ENCODE peak calls at places on chromosomes 6 and 20, in six cellular contexts. T, A, J, X, P and W are unnamed samples. For H4K20me1, the result is how much of the 10 kb centered on the place peaks cover.

GRCh38 chr6:134512946-134513345 is 195.0 kb upstream of the SGK1 start:
- DNase-seq in A (peak), J (peak), X (no peak), T (no peak), P (no peak), W (peak)

GRCh38 chr6:46053034-46053933 is 37.6 kb upstream of the CLIC5 start:
- DNase-seq in J (no peak), X (no peak), A (no peak), T (no peak), P (no peak), W (no peak)

GRCh38 chr6:133241088-133241900 is at the start of gene EYA4:
- DNase-seq in P (peak), T (peak), J (no peak), X (peak), A (peak), W (peak)

GRCh38 chr20:53334861-53335260 is 258.8 kb downstream of the ZNF217 start:
- DNase-seq in X (no peak), T (no peak), P (no peak), J (no peak), A (no peak), W (no peak)

GRCh38 chr6:143707702-143708101 is 29.9 kb downstream of the PHACTR2 start:
- DNase-seq in A (no peak), P (no peak), J (no peak), T (no peak), X (no peak), W (no peak)

GRCh38 chr20:49620364-49621240 is 52.7 kb upstream of the PTGIS start:
- DNase-seq in P (no peak), J (no peak), X (no peak), A (no peak), T (no peak), W (no peak)

GRCh38 chr20:59082077-59082740 is 39.6 kb upstream of the PRELID3B start:
- DNase-seq in T (no peak), P (peak), A (peak), X (no peak), J (peak), W (peak)

GRCh38 chr6:142300758-142301251 is 1.0 kb upstream of the ADGRG6 start:
- DNase-seq in X (peak), P (no peak), T (no peak), A (peak), J (peak), W (peak)

GRCh38 chr20:39312107-39312506 is 350.0 kb downstream of the DHX35 start:
- DNase-seq in P (no peak), X (no peak), T (no peak), J (no peak), A (no peak), W (no peak)

GRCh38 chr20:36465109-36466080 is 75.9 kb upstream of the MYL9 start:
- DNase-seq in T (no peak), A (peak), X (peak), P (peak), J (peak), W (peak)

GRCh38 chr20:63223121-63223825 is 7.3 kb upstream of the YTHDF1 start:
- DNase-seq in P (peak), A (peak), T (peak), X (peak), J (no peak), W (peak)

GRCh38 chr20:1274485-1275313 is 8.6 kb downstream of the SNPH start:
- DNase-seq in T (peak), J (no peak), A (no peak), X (no peak), P (no peak), W (no peak)

GRCh38 chr20:33063271-33063670 is 9.6 kb downstream of the BPIFB3 start:
- DNase-seq in J (no peak), A (no peak), X (no peak), P (no peak), T (no peak), W (no peak)

GRCh38 chr6:12170351-12171079 is 119.6 kb upstream of the EDN1 start:
- DNase-seq in P (no peak), A (no peak), T (no peak), X (no peak), J (no peak), W (no peak)

GRCh38 chr20:1465470-1466210 is 1.0 kb downstream of the NSFL1C start:
- DNase-seq in P (peak), T (no peak), A (peak), X (no peak), J (no peak), W (peak)

GRCh38 chr6:145278163-145278807 is 457.0 kb downstream of the EPM2A start:
- DNase-seq in X (no peak), J (no peak), P (no peak), A (peak), T (no peak), W (no peak)

GRCh38 chr20:5180933-5181332 is 54.1 kb downstream of the CDS2 start:
- DNase-seq in T (no peak), X (no peak), P (no peak), J (no peak), A (no peak), W (no peak)

GRCh38 chr6:40320441-40320840 is 266.7 kb downstream of the LRFN2 start:
- DNase-seq in P (no peak), A (no peak), X (no peak), T (no peak), J (no peak), W (no peak)

GRCh38 chr6:23654745-23655144 is 471.3 kb upstream of the NRSN1 start:
- DNase-seq in X (no peak), J (no peak), P (no peak), A (no peak), T (no peak), W (no peak)

GRCh38 chr6:55496201-55496600 is 82.8 kb downstream of the HMGCLL1 start:
- DNase-seq in J (no peak), X (no peak), P (no peak), A (peak), T (no peak), W (no peak)

GRCh38 chr6:28943223-28943556 is 19.4 kb upstream of the TRIM27 start:
- DNase-seq in J (no peak), P (no peak), T (no peak), A (peak), X (no peak), W (no peak)

GRCh38 chr20:5844063-5844681 is 94.0 kb downstream of the SHLD1 start:
- DNase-seq in X (no peak), J (peak), T (no peak), P (no peak), A (peak), W (peak)

GRCh38 chr20:9035129-9035528 is 33.8 kb upstream of the PLCB4 start:
- DNase-seq in P (no peak), J (peak), X (no peak), A (peak), T (no peak), W (peak)

GRCh38 chr20:50924261-50924660 is 7.0 kb downstream of the ADNP start:
- DNase-seq in A (peak), X (no peak), J (no peak), P (no peak), T (no peak), W (no peak)
- H4K20me1 ChIP-seq in A (under half), X (under half), J (half or more), P (half or more), T (half or more), W (half or more)

GRCh38 chr6:21598662-21599061 is 5.1 kb downstream of the SOX4 start:
- DNase-seq in A (peak), T (no peak), X (no peak), J (no peak), P (peak), W (peak)

GRCh38 chr6:21597706-21598273 is 4.2 kb downstream of the SOX4 start:
- DNase-seq in T (peak), P (no peak), X (no peak), A (peak), J (no peak), W (peak)

GRCh38 chr6:21597243-21597682 is 3.7 kb downstream of the SOX4 start:
- DNase-seq in J (no peak), A (no peak), X (no peak), P (no peak), T (no peak), W (no peak)

GRCh38 chr6:21601341-21601740 is 7.8 kb downstream of the SOX4 start:
- DNase-seq in A (no peak), J (no peak), T (no peak), P (peak), X (no peak), W (no peak)

DNA sequence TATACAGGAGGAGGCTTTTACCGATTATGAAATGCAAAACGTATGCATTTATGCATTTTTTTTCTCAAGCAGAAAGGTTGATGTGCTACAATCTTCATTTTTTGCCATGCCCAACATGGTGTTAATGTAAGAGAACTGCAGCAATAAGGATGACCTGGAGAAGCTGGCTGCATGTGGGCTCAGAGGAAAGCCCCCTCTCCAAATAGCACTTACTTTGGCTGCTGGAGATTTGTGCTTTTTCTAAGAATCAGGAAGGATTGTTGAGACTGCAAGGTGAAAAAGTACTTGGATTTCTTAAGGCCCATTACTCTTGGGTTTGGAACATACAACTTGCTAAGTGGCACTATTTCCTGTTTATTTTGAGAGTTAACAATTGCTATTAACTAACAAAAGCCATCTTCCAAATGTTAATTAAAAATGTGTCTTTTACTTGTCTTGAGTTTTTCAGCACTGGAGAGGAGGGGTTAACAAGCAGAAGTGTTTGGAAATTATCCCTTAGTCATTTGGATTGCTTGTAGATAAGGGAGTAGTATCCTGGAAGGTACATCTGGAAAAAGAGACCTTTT is 5.6 kb downstream of the SOX4 start:
- DNase-seq in T (no peak), J (no peak), X (no peak), P (peak), A (no peak), W (no peak)
- H4K20me1 ChIP-seq in T (under half), J (under half), X (under half), P (under half), A (under half), W (under half)

GRCh38 chr6:43517503-43518357 is 841 bp downstream of the POLR1C start:
- DNase-seq in T (no peak), P (peak), A (peak), X (no peak), J (no peak), W (no peak)
- H4K20me1 ChIP-seq in T (under half), P (under half), A (under half), X (under half), J (under half), W (under half)

GRCh38 chr20:44952731-44953130 is 7.5 kb downstream of the TOMM34 start:
- DNase-seq in P (no peak), X (no peak), J (no peak), T (no peak), A (no peak), W (no peak)
- H4K20me1 ChIP-seq in P (under half), X (under half), J (under half), T (under half), A (under half), W (half or more)

DNA sequence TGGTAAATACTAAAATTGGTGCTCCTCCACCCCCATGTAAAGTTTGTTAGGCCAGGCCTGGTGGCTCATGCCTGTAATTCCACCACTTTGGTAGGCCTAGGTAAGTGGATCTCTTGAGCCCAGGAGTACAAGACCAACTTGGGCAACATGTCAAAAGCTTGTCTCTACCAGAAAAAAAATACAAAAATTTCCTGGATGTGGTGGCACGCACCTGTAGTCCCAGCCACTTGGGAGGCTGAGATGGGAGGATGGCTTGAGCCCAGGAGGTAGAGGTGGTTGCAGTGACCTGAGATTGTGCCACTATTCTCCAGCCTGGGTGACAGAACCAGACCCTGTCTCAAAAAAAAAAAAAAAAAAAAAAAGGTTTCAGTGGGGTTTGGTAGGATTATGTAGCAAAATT is 41.7 kb downstream of the ITCH start:
- DNase-seq in T (no peak), J (no peak), X (no peak), A (no peak), P (no peak), W (no peak)
- H4K20me1 ChIP-seq in T (half or more), J (under half), X (under half), A (under half), P (under half), W (under half)

GRCh38 chr6:13465734-13466133 is 21.7 kb downstream of the GFOD1 start:
- DNase-seq in J (no peak), T (no peak), X (no peak), P (no peak), A (peak), W (no peak)
- H4K20me1 ChIP-seq in J (under half), T (under half), X (under half), P (under half), A (under half), W (under half)

GRCh38 chr6:15337584-15337981 is 91.7 kb downstream of the JARID2 start:
- DNase-seq in J (no peak), P (no peak), X (no peak), T (no peak), A (no peak), W (no peak)

GRCh38 chr6:15336905-15337583 is 91.2 kb downstream of the JARID2 start:
- DNase-seq in A (no peak), J (no peak), T (peak), P (no peak), X (peak), W (no peak)

GRCh38 chr6:15340105-15340601 is 94.3 kb downstream of the JARID2 start:
- DNase-seq in J (no peak), P (no peak), A (no peak), X (no peak), T (no peak), W (no peak)

GRCh38 chr6:15340775-15341174 is 94.9 kb downstream of the JARID2 start:
- DNase-seq in P (no peak), X (no peak), T (no peak), J (no peak), A (no peak), W (no peak)

DNA sequence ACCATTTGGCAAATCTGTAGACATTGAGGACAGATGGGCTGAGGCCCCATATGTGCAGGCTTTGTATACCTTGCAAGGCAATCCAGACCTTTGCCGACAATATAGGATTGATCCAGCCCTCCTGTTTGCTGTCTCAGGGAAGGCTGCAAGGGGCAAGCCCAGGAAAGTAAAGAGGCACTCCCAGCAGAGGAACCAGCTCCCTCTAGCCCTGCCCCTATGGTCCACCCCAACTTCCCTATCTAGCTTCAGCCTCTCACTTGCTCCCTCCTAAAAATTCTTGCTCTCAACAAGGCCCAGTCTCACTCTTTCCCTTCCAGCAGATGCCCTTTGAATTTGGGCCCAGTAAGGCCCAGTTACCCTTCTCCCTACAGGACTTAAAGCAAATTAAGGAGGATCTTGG is 92.6 kb downstream of the JARID2 start:
- DNase-seq in P (no peak), A (no peak), X (no peak), T (no peak), J (no peak), W (no peak)
- H4K20me1 ChIP-seq in P (half or more), A (under half), X (under half), T (under half), J (under half), W (under half)